ENCODE peak calls at places on chromosome 17, in five cellular contexts. One of them, this sample, is unnamed.

GRCh38 chr17:43517615-43518386 is 28.3 kb downstream of the ETV4 start:
- DNase-seq in stomach: no peak
- DNase-seq in esophagus muscularis mucosa: no peak
- DNase-seq in GM12892: no peak
- DNase-seq in H1: no peak
- DNase-seq in this sample: no peak

GRCh38 chr17:47837401-47838039 is 3.6 kb downstream of the SCRN2 start:
- DNase-seq in stomach: no peak
- DNase-seq in H1: no peak
- DNase-seq in esophagus muscularis mucosa: no peak
- DNase-seq in GM12892: no peak
- DNase-seq in this sample: no peak

GRCh38 chr17:64159051-64159590 is 29.2 kb upstream of the ERN1 start:
- DNase-seq in H1: no peak
- DNase-seq in esophagus muscularis mucosa: no peak
- DNase-seq in stomach: no peak
- DNase-seq in GM12892: no peak
- DNase-seq in this sample: no peak

GRCh38 chr17:16217002-16217635 is at the start of gene PIGL:
- DNase-seq in esophagus muscularis mucosa: peak
- DNase-seq in H1: peak
- DNase-seq in stomach: peak
- DNase-seq in GM12892: peak
- DNase-seq in this sample: peak

GRCh38 chr17:2708585-2709172 is 2.9 kb downstream of the CLUH start:
- DNase-seq in esophagus muscularis mucosa: no peak
- DNase-seq in GM12892: no peak
- DNase-seq in stomach: no peak
- DNase-seq in H1: no peak
- DNase-seq in this sample: no peak

GRCh38 chr17:5608696-5609095 is 24.4 kb upstream of the NLRP1 start:
- DNase-seq in GM12892: no peak
- DNase-seq in esophagus muscularis mucosa: no peak
- DNase-seq in stomach: no peak
- DNase-seq in H1: no peak
- DNase-seq in this sample: no peak

GRCh38 chr17:45371414-45372324 is 54.8 kb upstream of the MAP3K14 start:
- DNase-seq in stomach: peak
- DNase-seq in GM12892: no peak
- DNase-seq in H1: peak
- DNase-seq in esophagus muscularis mucosa: peak
- DNase-seq in this sample: no peak

GRCh38 chr17:38320482-38320881 is 23.3 kb downstream of the GPR179 start:
- DNase-seq in GM12892: no peak
- DNase-seq in esophagus muscularis mucosa: no peak
- DNase-seq in H1: no peak
- DNase-seq in stomach: no peak
- DNase-seq in this sample: no peak

GRCh38 chr17:51901242-51901641 is 257.3 kb downstream of the CA10 start:
- DNase-seq in stomach: no peak
- DNase-seq in H1: no peak
- DNase-seq in esophagus muscularis mucosa: no peak
- DNase-seq in GM12892: no peak
- DNase-seq in this sample: no peak

GRCh38 chr17:59160203-59161025 is 4.9 kb downstream of the PRR11 start:
- DNase-seq in stomach: no peak
- DNase-seq in H1: no peak
- DNase-seq in esophagus muscularis mucosa: no peak
- DNase-seq in GM12892: no peak
- DNase-seq in this sample: no peak

GRCh38 chr17:78416791-78417530 is 38.5 kb downstream of the PGS1 start:
- DNase-seq in H1: no peak
- DNase-seq in GM12892: no peak
- DNase-seq in esophagus muscularis mucosa: no peak
- DNase-seq in stomach: no peak
- DNase-seq in this sample: no peak
- TF ChIP-seq POLR2AphosphoS5 in H1: no peak
- TF ChIP-seq POLR2AphosphoS5 in GM12892: no peak
- TF ChIP-seq POLR2AphosphoS5 in esophagus muscularis mucosa: peak
- TF ChIP-seq POLR2AphosphoS5 in stomach: peak
- TF ChIP-seq POLR2AphosphoS5 in this sample: no peak

DNA sequence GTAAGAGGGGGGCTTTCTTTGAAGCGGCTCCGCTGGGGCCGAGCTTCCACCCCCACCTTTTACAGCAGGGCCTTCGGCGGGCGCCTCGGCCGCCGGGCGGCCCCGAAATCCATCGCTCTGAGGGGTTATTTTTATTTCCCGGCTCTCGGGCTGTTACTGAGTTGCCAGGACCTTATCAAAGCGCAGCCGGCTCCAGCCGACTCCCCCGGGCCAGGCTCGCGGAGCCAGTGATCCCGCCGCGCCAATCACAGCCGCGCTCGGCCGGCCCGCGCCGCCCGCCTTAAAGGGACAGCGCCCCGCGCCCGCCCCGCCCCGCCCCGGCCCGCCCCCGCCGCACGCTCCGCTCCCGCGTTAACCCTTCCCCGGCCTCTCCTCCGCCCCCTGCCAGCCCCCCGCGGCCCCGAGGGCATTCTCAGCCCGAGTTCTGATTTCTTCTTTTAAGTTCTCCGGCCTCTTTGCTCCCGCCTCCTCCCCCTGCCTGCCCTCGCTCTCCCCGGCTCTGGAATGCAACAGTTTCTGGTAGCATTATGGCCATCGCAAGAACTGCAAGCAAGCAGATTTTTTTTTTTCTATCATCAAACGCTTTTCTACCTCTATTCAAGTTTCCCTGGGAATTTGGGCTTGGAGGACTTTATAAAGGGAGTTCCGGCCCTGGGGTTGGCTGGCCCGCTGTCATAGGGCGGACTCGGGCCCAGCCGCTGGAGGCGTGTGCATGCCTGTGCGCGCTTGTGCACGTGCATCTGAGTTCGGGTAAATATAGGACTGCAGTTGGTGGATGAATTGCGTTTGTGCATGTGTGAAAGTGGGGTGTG is at the start of gene AXIN2:
- DNase-seq in H1: peak
- DNase-seq in esophagus muscularis mucosa: no peak
- DNase-seq in stomach: peak
- DNase-seq in GM12892: peak
- DNase-seq in this sample: peak
- TF ChIP-seq POLR2AphosphoS5 in H1: no peak
- TF ChIP-seq POLR2AphosphoS5 in esophagus muscularis mucosa: peak
- TF ChIP-seq POLR2AphosphoS5 in stomach: no peak
- TF ChIP-seq POLR2AphosphoS5 in GM12892: no peak
- TF ChIP-seq POLR2AphosphoS5 in this sample: no peak

GRCh38 chr17:8226536-8227237 is 16.3 kb upstream of the AURKB start:
- DNase-seq in GM12892: no peak
- DNase-seq in stomach: peak
- DNase-seq in esophagus muscularis mucosa: peak
- DNase-seq in H1: no peak
- DNase-seq in this sample: no peak
- TF ChIP-seq POLR2AphosphoS5 in GM12892: peak
- TF ChIP-seq POLR2AphosphoS5 in stomach: no peak
- TF ChIP-seq POLR2AphosphoS5 in esophagus muscularis mucosa: peak
- TF ChIP-seq POLR2AphosphoS5 in H1: peak
- TF ChIP-seq POLR2AphosphoS5 in this sample: peak

DNA sequence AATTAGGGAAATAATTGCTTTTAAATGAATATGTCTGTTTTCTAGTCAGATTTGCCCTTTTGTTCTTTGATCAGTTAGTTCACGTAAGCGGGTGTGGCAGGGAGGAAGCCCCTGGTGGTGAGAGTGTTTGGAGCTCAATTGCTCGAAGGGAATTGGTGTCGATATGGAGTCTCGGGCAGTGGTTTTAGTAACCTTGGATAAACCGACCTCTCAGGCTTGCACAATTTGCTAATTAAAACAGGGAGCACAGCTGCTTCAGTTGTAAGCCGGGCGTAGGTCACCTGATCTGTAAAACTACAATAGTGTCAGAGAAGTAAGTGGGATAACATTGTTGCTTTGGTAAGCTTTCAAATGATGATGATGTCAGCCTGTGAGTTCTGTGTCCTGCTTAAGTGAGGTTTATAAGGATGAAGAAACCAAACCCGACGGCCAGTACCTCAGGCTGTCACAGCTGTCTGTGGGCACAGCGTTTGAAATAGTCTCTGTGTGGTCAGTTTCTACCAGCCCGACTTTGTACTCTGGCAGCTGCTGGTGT is 2.9 kb downstream of the ZNF750 start:
- DNase-seq in stomach: no peak
- DNase-seq in esophagus muscularis mucosa: no peak
- DNase-seq in GM12892: no peak
- DNase-seq in H1: no peak
- DNase-seq in this sample: no peak
- TF ChIP-seq POLR2AphosphoS5 in stomach: no peak
- TF ChIP-seq POLR2AphosphoS5 in esophagus muscularis mucosa: no peak
- TF ChIP-seq POLR2AphosphoS5 in GM12892: no peak
- TF ChIP-seq POLR2AphosphoS5 in H1: no peak
- TF ChIP-seq POLR2AphosphoS5 in this sample: no peak

GRCh38 chr17:1179635-1180433 is at the start of gene ABR:
- DNase-seq in GM12892: peak
- DNase-seq in esophagus muscularis mucosa: no peak
- DNase-seq in H1: no peak
- DNase-seq in stomach: peak
- DNase-seq in this sample: peak
- TF ChIP-seq POLR2AphosphoS5 in GM12892: no peak
- TF ChIP-seq POLR2AphosphoS5 in esophagus muscularis mucosa: peak
- TF ChIP-seq POLR2AphosphoS5 in H1: no peak
- TF ChIP-seq POLR2AphosphoS5 in stomach: no peak
- TF ChIP-seq POLR2AphosphoS5 in this sample: no peak

DNA sequence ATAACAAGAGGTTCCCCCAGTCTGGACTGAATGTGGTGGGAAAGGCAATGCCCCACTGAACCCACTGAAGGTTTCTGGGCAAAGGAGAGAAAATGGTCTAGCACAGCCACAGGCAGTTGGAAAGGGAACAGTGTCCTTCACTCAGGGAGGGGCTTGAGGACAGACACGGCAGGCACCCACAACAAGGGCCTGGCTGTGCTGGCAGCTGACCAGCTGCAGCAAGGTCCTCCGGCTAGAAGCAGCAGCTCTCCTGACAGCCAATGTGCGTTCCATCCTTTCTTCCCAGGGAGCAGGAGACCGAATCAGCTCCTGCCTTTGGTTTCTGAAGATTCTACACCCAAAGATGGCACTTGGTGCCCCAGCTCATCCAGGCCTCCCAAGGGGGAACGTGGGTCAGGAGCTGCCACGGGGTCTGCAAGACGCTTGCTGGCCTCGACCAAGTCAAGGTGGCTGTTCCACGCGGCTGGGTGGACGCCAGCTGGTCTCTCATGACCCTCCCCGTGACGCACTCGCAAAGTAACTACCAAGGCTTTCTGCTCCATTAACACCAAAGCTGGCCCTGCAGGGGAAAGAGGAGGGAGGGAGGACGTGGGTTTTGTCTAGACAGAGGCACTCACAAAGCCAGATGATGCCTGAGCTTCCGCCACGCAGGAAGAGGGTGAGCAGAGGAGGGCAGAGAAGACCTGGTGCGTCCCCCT is 11.1 kb downstream of the ABR start:
- DNase-seq in stomach: no peak
- DNase-seq in GM12892: no peak
- DNase-seq in H1: no peak
- DNase-seq in esophagus muscularis mucosa: no peak
- DNase-seq in this sample: no peak
- TF ChIP-seq POLR2AphosphoS5 in stomach: no peak
- TF ChIP-seq POLR2AphosphoS5 in GM12892: no peak
- TF ChIP-seq POLR2AphosphoS5 in H1: no peak
- TF ChIP-seq POLR2AphosphoS5 in esophagus muscularis mucosa: no peak
- TF ChIP-seq POLR2AphosphoS5 in this sample: no peak

GRCh38 chr17:29443041-29443440 is 52.9 kb downstream of the TAOK1 start:
- DNase-seq in GM12892: no peak
- DNase-seq in H1: no peak
- DNase-seq in esophagus muscularis mucosa: no peak
- DNase-seq in stomach: no peak
- DNase-seq in this sample: no peak
- TF ChIP-seq POLR2AphosphoS5 in GM12892: no peak
- TF ChIP-seq POLR2AphosphoS5 in H1: no peak
- TF ChIP-seq POLR2AphosphoS5 in esophagus muscularis mucosa: no peak
- TF ChIP-seq POLR2AphosphoS5 in stomach: no peak
- TF ChIP-seq POLR2AphosphoS5 in this sample: no peak

This sample was measured in GM12891.